ENCODE peak calls at places on chromosomes 3 and 15, in nine cellular contexts. Q, C, B, G, E, M, P, I and Y are unnamed samples. For H3K9me3, the result is how much of the 10 kb centered on the place peaks cover.

GRCh38 chr3:107268461-107268860 is 108.8 kb upstream of the CCDC54 start:
- DNase-seq in Q (no peak), C (no peak), B (no peak), G (no peak), E (no peak), M (no peak), P (no peak), I (no peak), Y (no peak)

GRCh38 chr3:142213298-142213697 is 12.1 kb downstream of the GK5 start:
- DNase-seq in Q (no peak), C (no peak), B (no peak), G (no peak), E (peak), M (no peak), P (no peak), I (no peak), Y (no peak)

GRCh38 chr15:81859737-81860516 is 185.9 kb downstream of the MEX3B start:
- DNase-seq in Q (no peak), C (no peak), B (no peak), G (no peak), E (no peak), M (no peak), P (no peak), I (no peak), Y (no peak)

GRCh38 chr15:50017522-50017921 is 101.5 kb downstream of the ATP8B4 start:
- DNase-seq in Q (no peak), C (no peak), B (no peak), G (no peak), E (no peak), M (no peak), P (no peak), I (no peak), Y (no peak)

GRCh38 chr3:50264964-50265485 is 3.9 kb upstream of the SEMA3B start:
- DNase-seq in Q (no peak), C (no peak), B (no peak), G (no peak), E (peak), M (no peak), P (no peak), I (no peak), Y (no peak)

GRCh38 chr3:57060089-57060829 is at the start of gene SPATA12:
- DNase-seq in Q (no peak), C (peak), B (peak), G (no peak), E (peak), M (peak), P (peak), I (peak), Y (no peak)

GRCh38 chr15:96428742-96429141 is 98.2 kb downstream of the NR2F2 start:
- DNase-seq in Q (no peak), C (no peak), B (no peak), G (no peak), E (no peak), M (no peak), P (peak), I (no peak), Y (no peak)

GRCh38 chr15:85330941-85331588 is 49.3 kb upstream of the AKAP13 start:
- DNase-seq in Q (peak), C (peak), B (peak), G (peak), E (peak), M (peak), P (peak), I (peak), Y (peak)

GRCh38 chr3:123084192-123084591 is 17.4 kb downstream of the PDIA5 start:
- DNase-seq in Q (peak), C (no peak), B (no peak), G (no peak), E (no peak), M (no peak), P (no peak), I (no peak), Y (no peak)

GRCh38 chr15:82846621-82847020 is 37.2 kb downstream of the WHAMM start:
- DNase-seq in Q (no peak), C (no peak), B (no peak), G (no peak), E (no peak), M (no peak), P (no peak), I (no peak), Y (no peak)

GRCh38 chr15:55685292-55685691 is 57.7 kb downstream of the PRTG start:
- DNase-seq in Q (no peak), C (no peak), B (no peak), G (no peak), E (no peak), M (no peak), P (no peak), I (no peak), Y (no peak)

GRCh38 chr3:113769551-113769950 is 22.7 kb downstream of the ATP6V1A start:
- DNase-seq in Q (no peak), C (peak), B (no peak), G (no peak), E (no peak), M (no peak), P (no peak), I (no peak), Y (no peak)

GRCh38 chr3:155805204-155805801 is 775 bp downstream of the C3orf33 start:
- DNase-seq in Q (no peak), C (peak), B (peak), G (no peak), E (peak), M (no peak), P (peak), I (peak), Y (no peak)

GRCh38 chr15:65248506-65248905 is 37.2 kb upstream of the CILP start:
- DNase-seq in Q (no peak), C (no peak), B (peak), G (no peak), E (no peak), M (no peak), P (no peak), I (no peak), Y (no peak)

DNA sequence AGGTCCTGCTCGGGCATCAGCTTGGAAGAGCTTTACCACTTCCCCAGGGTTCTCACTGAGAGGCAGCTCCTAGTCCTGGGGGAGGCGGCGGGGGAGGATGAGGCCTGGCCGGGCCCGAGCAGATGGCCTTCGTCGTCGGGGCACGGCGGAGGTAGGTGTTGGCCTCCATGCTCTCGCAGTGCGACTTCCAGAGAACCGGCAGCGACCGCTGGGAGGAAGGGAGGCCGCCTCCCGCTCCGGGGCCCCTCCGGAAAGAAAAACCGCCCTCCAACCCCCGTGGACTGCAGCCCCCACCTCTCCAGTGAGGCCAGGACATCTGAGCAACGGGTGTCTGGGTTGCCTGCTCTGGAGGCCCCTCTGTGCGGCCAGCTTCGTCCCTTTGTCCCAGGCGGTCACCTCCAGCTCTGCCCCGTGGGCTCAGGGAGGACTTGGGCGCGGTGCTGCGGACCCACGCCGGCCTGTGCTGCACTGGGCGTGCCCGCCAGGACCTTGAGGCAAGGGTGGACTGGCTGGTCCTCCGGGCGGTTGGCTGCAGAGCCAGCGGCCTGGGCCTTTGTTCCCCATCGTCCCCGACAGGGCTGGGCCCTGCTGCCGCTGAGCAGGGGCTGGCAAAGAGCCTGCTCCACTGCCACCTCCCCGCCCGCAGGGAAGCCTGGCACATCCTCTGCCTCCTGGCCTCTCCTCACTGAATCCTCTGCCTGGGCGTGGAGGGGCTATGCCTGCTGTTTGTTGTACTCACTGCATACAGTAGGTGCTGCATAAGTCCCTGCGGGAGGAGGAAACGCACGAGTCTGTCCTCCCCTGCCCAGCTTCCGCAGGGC is 13.6 kb upstream of the GP9 start:
- DNase-seq in Q (no peak), C (no peak), B (no peak), G (no peak), E (no peak), M (no peak), P (peak), I (no peak), Y (no peak)
- H3K9me3 ChIP-seq in Q (under half), C (under half), B (under half), G (under half), E (under half), M (under half), P (under half), I (under half), Y (under half)

GRCh38 chr3:13815088-13815683 is 64.7 kb downstream of the WNT7A start:
- DNase-seq in Q (no peak), C (no peak), B (no peak), G (no peak), E (no peak), M (no peak), P (no peak), I (no peak), Y (no peak)
- H3K9me3 ChIP-seq in Q (under half), C (under half), B (under half), G (under half), E (under half), M (under half), P (under half), I (under half), Y (under half)

GRCh38 chr3:183444748-183445147 is 16.3 kb upstream of the MCF2L2 start:
- DNase-seq in Q (no peak), C (no peak), B (no peak), G (no peak), E (no peak), M (no peak), P (no peak), I (no peak), Y (no peak)
- H3K9me3 ChIP-seq in Q (under half), C (under half), B (under half), G (under half), E (under half), M (under half), P (under half), I (under half), Y (under half)

DNA sequence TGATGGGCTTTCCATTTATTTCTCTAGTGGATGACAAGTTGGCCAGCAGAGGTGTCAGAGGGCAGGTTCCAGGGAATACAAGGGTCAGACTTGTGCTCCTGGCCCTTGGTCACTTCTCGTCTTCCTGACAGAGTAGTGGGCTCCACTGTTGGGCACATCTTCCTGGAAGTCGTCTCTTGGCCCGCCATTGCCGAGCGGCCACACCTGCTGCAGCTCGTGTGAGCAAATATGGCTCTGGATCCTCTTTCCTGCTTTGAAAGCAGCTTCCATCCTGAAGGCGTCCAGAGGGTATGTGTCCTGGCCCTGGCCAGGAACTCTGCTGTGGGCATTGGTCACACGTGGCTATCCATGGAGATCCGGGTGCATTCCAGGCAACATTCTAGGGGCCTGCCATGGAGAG is 100.2 kb downstream of the SNRPN start:
- DNase-seq in Q (no peak), C (no peak), B (no peak), G (no peak), E (no peak), M (no peak), P (no peak), I (peak), Y (no peak)
- H3K9me3 ChIP-seq in Q (under half), C (under half), B (under half), G (half or more), E (under half), M (half or more), P (half or more), I (half or more), Y (half or more)

DNA sequence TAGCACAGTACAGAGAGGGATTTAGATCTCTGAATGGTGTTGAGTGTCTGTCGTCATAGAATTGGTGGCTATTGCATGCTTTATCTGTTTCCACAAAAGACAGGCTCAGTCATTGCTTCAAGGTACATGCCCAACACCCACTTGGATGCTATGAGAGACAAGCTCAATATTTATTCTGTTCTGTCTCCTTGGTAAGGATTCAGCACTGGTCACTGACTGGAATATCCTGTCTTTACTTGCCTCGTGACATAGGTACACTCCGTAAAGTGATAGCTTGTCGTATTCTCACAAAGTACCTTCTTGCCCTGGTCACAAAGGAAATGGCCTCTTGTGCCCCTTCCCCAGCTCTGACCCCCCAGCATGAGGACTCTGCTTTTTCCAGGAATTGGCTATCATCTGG is 72.8 kb upstream of the CTNNB1 start:
- DNase-seq in Q (no peak), C (no peak), B (no peak), G (no peak), E (no peak), M (no peak), P (no peak), I (no peak), Y (no peak)
- H3K9me3 ChIP-seq in Q (under half), C (under half), B (under half), G (under half), E (under half), M (under half), P (under half), I (under half), Y (under half)

GRCh38 chr3:28836199-28836598 is 444.7 kb upstream of the RBMS3 start:
- DNase-seq in Q (no peak), C (no peak), B (no peak), G (no peak), E (no peak), M (no peak), P (no peak), I (no peak), Y (no peak)
- H3K9me3 ChIP-seq in Q (under half), C (under half), B (under half), G (under half), E (under half), M (under half), P (under half), I (under half), Y (under half)

DNA sequence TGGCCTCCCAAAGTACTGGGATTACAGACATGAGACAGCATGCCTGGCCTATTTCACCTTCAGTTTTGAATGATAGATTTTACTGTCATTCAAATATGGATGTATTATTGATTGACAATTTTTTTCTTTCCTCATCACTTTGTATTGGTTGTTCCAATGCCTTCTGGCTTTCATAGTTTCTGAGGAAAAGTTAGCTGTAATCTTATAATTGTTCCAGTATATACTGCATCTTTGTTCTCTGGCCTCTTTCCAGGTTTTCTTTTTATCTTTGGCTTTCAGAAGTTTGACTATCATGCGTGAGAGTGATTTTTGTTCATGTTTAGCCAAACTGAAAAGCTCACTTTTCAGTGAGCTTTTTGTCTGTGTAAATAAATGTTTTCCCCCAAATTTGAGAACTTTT is 157.1 kb downstream of the RSRC1 start:
- DNase-seq in Q (no peak), C (no peak), B (no peak), G (no peak), E (no peak), M (no peak), P (no peak), I (no peak), Y (no peak)
- H3K9me3 ChIP-seq in Q (under half), C (under half), B (under half), G (under half), E (under half), M (under half), P (under half), I (under half), Y (under half)